ENCODE peak calls at places on chromosome 4, in eight cellular contexts. One of them, this sample, is unnamed.

GRCh38 chr4:38757945-38758344 is 24.8 kb downstream of the TLR10 start:
- DNase-seq in mesothelial cell of epicardium: no peak
- DNase-seq in left ventricle myocardium superior: no peak
- DNase-seq in RPMI7951: no peak
- DNase-seq in ELF-1: peak; percentile 41
- DNase-seq in NCI-H774: no peak
- DNase-seq in stimulated activated naive CD8-positive, alpha-beta T cell treated with anti-CD3 and anti-CD28 coated beads, Interleukin-15, Interleukin-2, amounts not matched to agents 100 U/mL and 50 U/mL, for 24 hours: no peak
- DNase-seq in NCI-H1092 treated with DMSO at 0.1 percent for 48 hours: no peak
- DNase-seq in this sample: no peak

GRCh38 chr4:151434183-151434860 is 25.3 kb downstream of the FHIP1A start:
- DNase-seq in NCI-H774: no peak
- DNase-seq in RPMI7951: no peak
- DNase-seq in left ventricle myocardium superior: no peak
- DNase-seq in mesothelial cell of epicardium: no peak
- DNase-seq in stimulated activated naive CD8-positive, alpha-beta T cell treated with anti-CD3 and anti-CD28 coated beads, Interleukin-15, Interleukin-2, amounts not matched to agents 100 U/mL and 50 U/mL, for 24 hours: no peak
- DNase-seq in ELF-1: no peak
- DNase-seq in NCI-H1092 treated with DMSO at 0.1 percent for 48 hours: no peak
- DNase-seq in this sample: no peak

GRCh38 chr4:1614854-1615595 is 69.1 kb downstream of the FAM53A start:
- DNase-seq in RPMI7951: no peak
- DNase-seq in left ventricle myocardium superior: no peak
- DNase-seq in NCI-H1092 treated with DMSO at 0.1 percent for 48 hours: no peak
- DNase-seq in mesothelial cell of epicardium: no peak
- DNase-seq in NCI-H774: no peak
- DNase-seq in stimulated activated naive CD8-positive, alpha-beta T cell treated with anti-CD3 and anti-CD28 coated beads, Interleukin-15, Interleukin-2, amounts not matched to agents 100 U/mL and 50 U/mL, for 24 hours: no peak
- DNase-seq in ELF-1: no peak
- DNase-seq in this sample: no peak

GRCh38 chr4:6198278-6198677 is 2.1 kb downstream of the JAKMIP1 start:
- DNase-seq in NCI-H774: no peak
- DNase-seq in mesothelial cell of epicardium: peak; percentile 24
- DNase-seq in stimulated activated naive CD8-positive, alpha-beta T cell treated with anti-CD3 and anti-CD28 coated beads, Interleukin-15, Interleukin-2, amounts not matched to agents 100 U/mL and 50 U/mL, for 24 hours: peak; percentile 76
- DNase-seq in NCI-H1092 treated with DMSO at 0.1 percent for 48 hours: no peak
- DNase-seq in ELF-1: no peak
- DNase-seq in left ventricle myocardium superior: no peak
- DNase-seq in RPMI7951: no peak
- DNase-seq in this sample: no peak

GRCh38 chr4:15040916-15041463 is 38.7 kb downstream of the CPEB2 start:
- DNase-seq in ELF-1: no peak
- DNase-seq in left ventricle myocardium superior: no peak
- DNase-seq in NCI-H774: no peak
- DNase-seq in NCI-H1092 treated with DMSO at 0.1 percent for 48 hours: no peak
- DNase-seq in RPMI7951: peak; percentile 7
- DNase-seq in mesothelial cell of epicardium: no peak
- DNase-seq in stimulated activated naive CD8-positive, alpha-beta T cell treated with anti-CD3 and anti-CD28 coated beads, Interleukin-15, Interleukin-2, amounts not matched to agents 100 U/mL and 50 U/mL, for 24 hours: no peak
- DNase-seq in this sample: no peak

GRCh38 chr4:102564399-102564921 is 63.3 kb downstream of the NFKB1 start:
- DNase-seq in NCI-H1092 treated with DMSO at 0.1 percent for 48 hours: no peak
- DNase-seq in RPMI7951: peak; percentile 65
- DNase-seq in stimulated activated naive CD8-positive, alpha-beta T cell treated with anti-CD3 and anti-CD28 coated beads, Interleukin-15, Interleukin-2, amounts not matched to agents 100 U/mL and 50 U/mL, for 24 hours: peak; percentile 59
- DNase-seq in mesothelial cell of epicardium: no peak
- DNase-seq in left ventricle myocardium superior: no peak
- DNase-seq in ELF-1: no peak
- DNase-seq in NCI-H774: no peak
- DNase-seq in this sample: no peak

GRCh38 chr4:3669553-3669949 is 96.6 kb upstream of the ADRA2C start:
- DNase-seq in NCI-H774: no peak
- DNase-seq in RPMI7951: no peak
- DNase-seq in mesothelial cell of epicardium: no peak
- DNase-seq in ELF-1: no peak
- DNase-seq in stimulated activated naive CD8-positive, alpha-beta T cell treated with anti-CD3 and anti-CD28 coated beads, Interleukin-15, Interleukin-2, amounts not matched to agents 100 U/mL and 50 U/mL, for 24 hours: no peak
- DNase-seq in left ventricle myocardium superior: peak; percentile 25
- DNase-seq in NCI-H1092 treated with DMSO at 0.1 percent for 48 hours: no peak
- DNase-seq in this sample: no peak

GRCh38 chr4:83282049-83282535 is 2.5 kb downstream of the COQ2 start:
- DNase-seq in RPMI7951: peak; percentile 52
- DNase-seq in NCI-H1092 treated with DMSO at 0.1 percent for 48 hours: peak; percentile 38
- DNase-seq in NCI-H774: no peak
- DNase-seq in ELF-1: no peak
- DNase-seq in left ventricle myocardium superior: no peak
- DNase-seq in stimulated activated naive CD8-positive, alpha-beta T cell treated with anti-CD3 and anti-CD28 coated beads, Interleukin-15, Interleukin-2, amounts not matched to agents 100 U/mL and 50 U/mL, for 24 hours: peak; percentile 66
- DNase-seq in mesothelial cell of epicardium: no peak
- DNase-seq in this sample: peak; percentile 10

GRCh38 chr4:141347738-141348524 is 127.2 kb downstream of the ZNF330 start:
- DNase-seq in NCI-H774: no peak
- DNase-seq in ELF-1: no peak
- DNase-seq in RPMI7951: peak; percentile 4
- DNase-seq in left ventricle myocardium superior: no peak
- DNase-seq in NCI-H1092 treated with DMSO at 0.1 percent for 48 hours: no peak
- DNase-seq in mesothelial cell of epicardium: no peak
- DNase-seq in stimulated activated naive CD8-positive, alpha-beta T cell treated with anti-CD3 and anti-CD28 coated beads, Interleukin-15, Interleukin-2, amounts not matched to agents 100 U/mL and 50 U/mL, for 24 hours: no peak
- DNase-seq in this sample: no peak

GRCh38 chr4:153045111-153045982 is 109.2 kb downstream of the FHDC1 start:
- DNase-seq in NCI-H774: no peak
- DNase-seq in stimulated activated naive CD8-positive, alpha-beta T cell treated with anti-CD3 and anti-CD28 coated beads, Interleukin-15, Interleukin-2, amounts not matched to agents 100 U/mL and 50 U/mL, for 24 hours: no peak
- DNase-seq in left ventricle myocardium superior: no peak
- DNase-seq in ELF-1: no peak
- DNase-seq in NCI-H1092 treated with DMSO at 0.1 percent for 48 hours: no peak
- DNase-seq in mesothelial cell of epicardium: no peak
- DNase-seq in RPMI7951: no peak
- DNase-seq in this sample: no peak

GRCh38 chr4:126547352-126547751 is 1085.4 kb upstream of the INTU start:
- DNase-seq in ELF-1: no peak
- DNase-seq in left ventricle myocardium superior: no peak
- DNase-seq in RPMI7951: no peak
- DNase-seq in stimulated activated naive CD8-positive, alpha-beta T cell treated with anti-CD3 and anti-CD28 coated beads, Interleukin-15, Interleukin-2, amounts not matched to agents 100 U/mL and 50 U/mL, for 24 hours: no peak
- DNase-seq in mesothelial cell of epicardium: no peak
- DNase-seq in NCI-H1092 treated with DMSO at 0.1 percent for 48 hours: no peak
- DNase-seq in NCI-H774: no peak
- DNase-seq in this sample: no peak

GRCh38 chr4:911871-912490 is 20.1 kb downstream of the GAK start:
- DNase-seq in ELF-1: no peak
- DNase-seq in stimulated activated naive CD8-positive, alpha-beta T cell treated with anti-CD3 and anti-CD28 coated beads, Interleukin-15, Interleukin-2, amounts not matched to agents 100 U/mL and 50 U/mL, for 24 hours: no peak
- DNase-seq in NCI-H774: no peak
- DNase-seq in NCI-H1092 treated with DMSO at 0.1 percent for 48 hours: no peak
- DNase-seq in RPMI7951: no peak
- DNase-seq in mesothelial cell of epicardium: no peak
- DNase-seq in left ventricle myocardium superior: peak; percentile 24
- DNase-seq in this sample: peak; percentile 11

GRCh38 chr4:110165382-110166285 is 32.8 kb downstream of the ELOVL6 start:
- DNase-seq in left ventricle myocardium superior: no peak
- DNase-seq in mesothelial cell of epicardium: no peak
- DNase-seq in RPMI7951: peak; percentile 55
- DNase-seq in NCI-H774: no peak
- DNase-seq in ELF-1: peak; percentile 70
- DNase-seq in stimulated activated naive CD8-positive, alpha-beta T cell treated with anti-CD3 and anti-CD28 coated beads, Interleukin-15, Interleukin-2, amounts not matched to agents 100 U/mL and 50 U/mL, for 24 hours: peak; percentile 48
- DNase-seq in NCI-H1092 treated with DMSO at 0.1 percent for 48 hours: no peak
- DNase-seq in this sample: no peak

GRCh38 chr4:112279025-112279881 is 6.5 kb downstream of the TIFA start:
- DNase-seq in NCI-H774: no peak
- DNase-seq in ELF-1: no peak
- DNase-seq in RPMI7951: no peak
- DNase-seq in NCI-H1092 treated with DMSO at 0.1 percent for 48 hours: no peak
- DNase-seq in stimulated activated naive CD8-positive, alpha-beta T cell treated with anti-CD3 and anti-CD28 coated beads, Interleukin-15, Interleukin-2, amounts not matched to agents 100 U/mL and 50 U/mL, for 24 hours: no peak
- DNase-seq in left ventricle myocardium superior: peak; percentile 45
- DNase-seq in mesothelial cell of epicardium: no peak
- DNase-seq in this sample: no peak

GRCh38 chr4:186557486-186557885 is 2.1 kb upstream of the MTNR1A start:
- DNase-seq in NCI-H1092 treated with DMSO at 0.1 percent for 48 hours: peak; percentile 32
- DNase-seq in left ventricle myocardium superior: no peak
- DNase-seq in stimulated activated naive CD8-positive, alpha-beta T cell treated with anti-CD3 and anti-CD28 coated beads, Interleukin-15, Interleukin-2, amounts not matched to agents 100 U/mL and 50 U/mL, for 24 hours: no peak
- DNase-seq in RPMI7951: peak; percentile 66
- DNase-seq in ELF-1: no peak
- DNase-seq in mesothelial cell of epicardium: no peak
- DNase-seq in NCI-H774: no peak
- DNase-seq in this sample: no peak

GRCh38 chr4:7254736-7255487 is 62.6 kb downstream of the SORCS2 start:
- DNase-seq in NCI-H1092 treated with DMSO at 0.1 percent for 48 hours: no peak
- DNase-seq in left ventricle myocardium superior: peak; percentile 53
- DNase-seq in stimulated activated naive CD8-positive, alpha-beta T cell treated with anti-CD3 and anti-CD28 coated beads, Interleukin-15, Interleukin-2, amounts not matched to agents 100 U/mL and 50 U/mL, for 24 hours: no peak
- DNase-seq in NCI-H774: no peak
- DNase-seq in mesothelial cell of epicardium: no peak
- DNase-seq in RPMI7951: no peak
- DNase-seq in ELF-1: no peak
- DNase-seq in this sample: peak; percentile 25

GRCh38 chr4:96347582-96347981 is 507.7 kb downstream of the PDHA2 start:
- DNase-seq in RPMI7951: no peak
- DNase-seq in left ventricle myocardium superior: no peak
- DNase-seq in stimulated activated naive CD8-positive, alpha-beta T cell treated with anti-CD3 and anti-CD28 coated beads, Interleukin-15, Interleukin-2, amounts not matched to agents 100 U/mL and 50 U/mL, for 24 hours: no peak
- DNase-seq in ELF-1: peak; percentile 17
- DNase-seq in NCI-H774: no peak
- DNase-seq in mesothelial cell of epicardium: no peak
- DNase-seq in NCI-H1092 treated with DMSO at 0.1 percent for 48 hours: no peak
- DNase-seq in this sample: no peak

GRCh38 chr4:48708610-48709009 is 71.5 kb downstream of the FRYL start:
- DNase-seq in stimulated activated naive CD8-positive, alpha-beta T cell treated with anti-CD3 and anti-CD28 coated beads, Interleukin-15, Interleukin-2, amounts not matched to agents 100 U/mL and 50 U/mL, for 24 hours: no peak
- DNase-seq in mesothelial cell of epicardium: no peak
- DNase-seq in NCI-H774: no peak
- DNase-seq in ELF-1: no peak
- DNase-seq in NCI-H1092 treated with DMSO at 0.1 percent for 48 hours: no peak
- DNase-seq in RPMI7951: no peak
- DNase-seq in left ventricle myocardium superior: no peak
- DNase-seq in this sample: no peak

GRCh38 chr4:71247706-71248105 is 91.1 kb upstream of the SLC4A4 start:
- DNase-seq in left ventricle myocardium superior: no peak
- DNase-seq in NCI-H1092 treated with DMSO at 0.1 percent for 48 hours: no peak
- DNase-seq in stimulated activated naive CD8-positive, alpha-beta T cell treated with anti-CD3 and anti-CD28 coated beads, Interleukin-15, Interleukin-2, amounts not matched to agents 100 U/mL and 50 U/mL, for 24 hours: no peak
- DNase-seq in RPMI7951: no peak
- DNase-seq in mesothelial cell of epicardium: no peak
- DNase-seq in ELF-1: no peak
- DNase-seq in NCI-H774: no peak
- DNase-seq in this sample: no peak

This sample was measured in heart right ventricle.